ENCODE peak calls at places on chromosomes 4 and X, in four cellular contexts. E, U, D and V are unnamed samples.

GRCh38 chr4:101277661-101278060 is 69.7 kb downstream of the PPP3CA start:
- DNase-seq in E (no peak), D (no peak), U (no peak), V (no peak)

GRCh38 chr4:623914-624626 is 1.3 kb upstream of the PDE6B start:
- DNase-seq in D (no peak), E (no peak), U (no peak), V (no peak)

GRCh38 chrX:133444952-133445831 is 29.9 kb upstream of the GPC4 start:
- DNase-seq in U (no peak), D (no peak), E (peak), V (no peak)

GRCh38 chrX:153670748-153671588 is 2.6 kb downstream of the PNCK start:
- DNase-seq in D (no peak), E (no peak), U (no peak), V (no peak)

GRCh38 chr4:30822911-30823529 is 102.9 kb downstream of the PCDH7 start:
- DNase-seq in D (no peak), E (no peak), U (no peak), V (no peak)

GRCh38 chr4:102526532-102526931 is 25.4 kb downstream of the NFKB1 start:
- DNase-seq in D (no peak), E (no peak), U (no peak), V (no peak)

GRCh38 chr4:45064741-45065140 is 338.4 kb upstream of the GNPDA2 start:
- DNase-seq in E (no peak), D (no peak), U (no peak), V (no peak)

GRCh38 chrX:41529221-41529620 is 82.1 kb downstream of the NYX start:
- DNase-seq in U (no peak), E (no peak), D (no peak), V (no peak)

GRCh38 chrX:13540602-13541001 is 28.8 kb upstream of the EGFL6 start:
- DNase-seq in E (no peak), D (no peak), U (no peak), V (no peak)

GRCh38 chr4:26687728-26688127 is 103.8 kb downstream of the TBC1D19 start:
- DNase-seq in D (no peak), E (no peak), U (no peak), V (no peak)

GRCh38 chrX:16836371-16836770 is 33.8 kb downstream of the RBBP7 start:
- DNase-seq in E (peak), D (no peak), U (peak), V (no peak)

GRCh38 chrX:15235001-15235400 is 34.9 kb downstream of the ASB9 start:
- DNase-seq in D (no peak), U (no peak), E (no peak), V (no peak)

GRCh38 chrX:45709381-45709780 is 508.7 kb upstream of the DIPK2B start:
- DNase-seq in E (no peak), D (no peak), U (no peak), V (no peak)

GRCh38 chr4:7328913-7329638 is 105.7 kb downstream of the PSAPL1 start:
- DNase-seq in D (no peak), U (peak), E (no peak), V (peak)

GRCh38 chr4:141913928-141914327 is 277.5 kb downstream of the IL15 start:
- DNase-seq in U (no peak), E (peak), D (no peak), V (no peak)

GRCh38 chr4:171025776-171026175 is 787.4 kb upstream of the GALNTL6 start:
- DNase-seq in D (no peak), E (no peak), U (no peak), V (no peak)

GRCh38 chr4:140061194-140061593 is 92.8 kb downstream of the MAML3 start:
- DNase-seq in U (no peak), E (no peak), D (no peak), V (no peak)

GRCh38 chrX:2445662-2446623 is 54.8 kb downstream of the DHRSX start:
- DNase-seq in D (no peak), E (no peak), U (no peak), V (no peak)

GRCh38 chrX:74529311-74529710 is 85.1 kb downstream of the RLIM start:
- DNase-seq in E (no peak), D (no peak), U (no peak), V (no peak)

GRCh38 chrX:50100188-50100587 is 100.6 kb downstream of the AKAP4 start:
- DNase-seq in U (no peak), E (peak), D (no peak), V (no peak)

GRCh38 chr4:99430106-99430505 is 5.0 kb downstream of the ADH7 start:
- DNase-seq in U (no peak), E (no peak), D (no peak), V (no peak)